ENCODE peak calls at places on chromosomes 3 and 15, in nine cellular contexts. X, U, B, W, Z, L, N, D and M are unnamed samples. For H3K4me1, the result is how much of the 10 kb centered on the place peaks cover.

GRCh38 chr3:99895706-99896441 is 78.2 kb downstream of the CMSS1 start:
- DNase-seq in U (no peak), L (no peak), B (no peak), X (no peak), N (no peak), Z (no peak), W (no peak), D (no peak), M (peak)

GRCh38 chr3:53350652-53351051 is 3.3 kb upstream of the DCP1A start:
- DNase-seq in Z (no peak), N (no peak), B (no peak), X (no peak), W (no peak), U (no peak), D (no peak), L (peak), M (peak)

GRCh38 chr15:89332446-89332845 is 2.2 kb downstream of the POLG start:
- DNase-seq in W (no peak), X (no peak), N (no peak), U (no peak), D (no peak), Z (no peak), B (no peak), L (no peak), M (no peak)

GRCh38 chr3:130300888-130301287 is 44.6 kb upstream of the COL6A5 start:
- DNase-seq in X (no peak), N (no peak), Z (no peak), B (no peak), W (no peak), U (no peak), D (no peak), L (no peak), M (no peak)

GRCh38 chr15:31486906-31487695 is 160.5 kb downstream of the KLF13 start:
- DNase-seq in X (no peak), U (no peak), D (peak), B (no peak), Z (no peak), L (no peak), W (no peak), N (no peak), M (no peak)

GRCh38 chr3:128946411-128946810 is 47.5 kb downstream of the CFAP92 start:
- DNase-seq in L (no peak), W (no peak), B (no peak), D (no peak), U (no peak), Z (no peak), X (no peak), N (no peak), M (no peak)

GRCh38 chr3:56855856-56856538 is 54.2 kb upstream of the ARHGEF3 start:
- DNase-seq in N (no peak), U (no peak), L (peak), D (no peak), Z (no peak), W (peak), B (peak), X (peak), M (no peak)

GRCh38 chr3:172154768-172155649 is 115.6 kb downstream of the FNDC3B start:
- DNase-seq in U (no peak), X (no peak), L (peak), D (no peak), Z (no peak), N (no peak), W (no peak), B (no peak), M (no peak)

GRCh38 chr3:75171632-75172230 is 492.4 kb upstream of the FRG2C start:
- DNase-seq in Z (no peak), N (no peak), B (no peak), X (no peak), L (no peak), W (no peak), D (no peak), U (no peak), M (peak)

GRCh38 chr15:90286678-90287077 is 21.2 kb downstream of the NGRN start:
- DNase-seq in D (no peak), B (no peak), L (no peak), X (no peak), Z (no peak), W (no peak), U (no peak), N (no peak), M (peak)

GRCh38 chr15:37035349-37035748 is 65.0 kb downstream of the MEIS2 start:
- DNase-seq in B (no peak), Z (no peak), N (no peak), X (no peak), W (no peak), D (no peak), L (no peak), U (no peak), M (no peak)

GRCh38 chr15:57553526-57553925 is 38.2 kb upstream of the MYZAP start:
- DNase-seq in B (no peak), X (no peak), Z (no peak), N (no peak), U (no peak), W (no peak), L (no peak), D (no peak), M (no peak)

GRCh38 chr3:184058029-184058428 is 5.2 kb downstream of the HTR3C start:
- DNase-seq in D (no peak), W (no peak), Z (no peak), L (no peak), X (no peak), B (no peak), U (no peak), N (no peak), M (no peak)

GRCh38 chr3:179694731-179695130 is 41.9 kb downstream of the USP13 start:
- DNase-seq in X (no peak), U (no peak), B (no peak), W (no peak), L (no peak), Z (no peak), D (no peak), N (no peak), M (no peak)

GRCh38 chr15:58154769-58155168 is 16.6 kb downstream of the AQP9 start:
- DNase-seq in U (no peak), Z (no peak), X (no peak), L (no peak), N (no peak), D (no peak), B (no peak), W (no peak), M (peak)

GRCh38 chr15:82047493-82048446 is 2.0 kb upstream of the MEX3B start:
- DNase-seq in B (no peak), Z (no peak), D (no peak), X (no peak), L (no peak), U (no peak), N (no peak), W (peak), M (peak)

DNA sequence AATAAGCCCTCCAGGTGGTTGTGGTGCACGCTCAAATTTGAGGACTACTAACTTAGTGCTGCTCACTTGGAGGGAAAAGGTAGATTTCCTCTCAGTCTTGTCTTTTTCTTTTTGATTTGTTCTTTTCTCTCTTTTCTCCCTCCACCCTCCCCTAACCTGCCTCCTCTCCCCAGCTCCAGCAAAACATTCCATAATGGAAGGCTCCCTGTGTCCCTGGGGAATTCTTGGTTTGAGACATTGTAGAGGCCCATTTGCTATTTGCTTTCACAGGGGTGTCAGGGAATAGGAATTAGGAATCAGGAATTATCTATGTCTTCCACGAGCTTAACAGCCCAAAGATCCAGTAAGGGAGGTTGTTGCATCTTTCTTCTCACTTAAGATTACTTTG is 136.8 kb upstream of the UMPS start:
- DNase-seq in N (no peak), U (no peak), W (peak), X (no peak), B (no peak), D (no peak), Z (no peak), L (no peak), M (no peak)
- H3K27ac ChIP-seq in N (no peak), U (peak), W (peak), X (no peak), B (no peak), D (no peak), Z (peak), L (no peak), M (no peak)

GRCh38 chr3:195255176-195255500 is 15.8 kb downstream of the XXYLT1 start:
- DNase-seq in N (peak), U (no peak), X (peak), W (no peak), B (no peak), D (no peak), L (no peak), Z (no peak), M (no peak)

GRCh38 chr3:195255571-195256501 is 15.1 kb downstream of the XXYLT1 start:
- DNase-seq in Z (no peak), U (no peak), X (peak), B (no peak), L (no peak), D (no peak), N (peak), W (no peak), M (no peak)

GRCh38 chr3:195253981-195254432 is 17.0 kb downstream of the XXYLT1 start:
- DNase-seq in B (no peak), X (peak), Z (no peak), W (no peak), D (no peak), U (no peak), L (no peak), N (no peak), M (no peak)

GRCh38 chr3:195256639-195257453 is 14.1 kb downstream of the XXYLT1 start:
- DNase-seq in N (peak), B (no peak), D (no peak), Z (no peak), L (no peak), W (no peak), U (no peak), X (peak), M (no peak)

DNA sequence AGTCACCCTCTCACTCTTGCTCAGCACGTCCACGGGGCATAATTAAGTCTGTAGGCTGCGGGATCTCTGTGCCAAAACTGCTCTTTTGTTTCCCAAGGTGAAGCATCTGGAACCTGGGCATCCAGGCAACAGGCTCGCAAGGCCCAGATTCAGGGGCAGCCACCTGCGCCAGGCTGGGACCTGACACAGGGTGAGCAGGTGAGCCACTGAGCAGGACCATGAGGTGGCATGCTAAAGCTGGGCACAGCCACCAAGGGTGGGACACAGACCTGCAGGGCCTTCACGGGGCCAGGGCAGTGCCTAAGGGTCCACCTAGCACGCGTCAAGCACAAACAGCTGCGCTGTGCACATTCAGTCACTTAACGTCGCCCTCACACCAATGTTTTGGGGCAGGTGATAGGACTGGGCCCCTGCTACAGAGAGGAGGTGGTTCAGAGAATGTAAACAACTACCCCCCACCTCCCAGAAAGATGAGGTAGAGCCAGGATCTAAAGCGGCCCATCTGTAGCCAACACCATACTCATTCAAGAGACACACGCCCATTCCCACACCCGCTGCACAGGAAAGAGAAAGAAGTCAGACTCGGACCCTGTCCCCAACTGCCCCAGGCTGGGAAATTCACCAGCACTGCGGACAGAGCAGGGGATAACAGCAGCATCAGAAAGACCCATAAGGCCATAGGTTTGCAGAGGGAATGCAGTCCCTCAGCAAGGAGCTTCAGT is 16.3 kb downstream of the XXYLT1 start:
- DNase-seq in W (no peak), L (no peak), B (no peak), D (no peak), Z (no peak), X (peak), U (no peak), N (no peak), M (no peak)
- H3K4me1 ChIP-seq in W (under half), L (under half), B (under half), D (under half), Z (half or more), X (under half), U (under half), N (under half), M (under half)

GRCh38 chr3:30258426-30259392 is 347.7 kb upstream of the TGFBR2 start:
- DNase-seq in L (no peak), X (no peak), D (no peak), W (no peak), U (no peak), B (no peak), Z (no peak), N (no peak), M (no peak)
- TF ChIP-seq CTCF in L (no peak), X (no peak), D (no peak), W (no peak), U (no peak), B (no peak), Z (no peak), N (no peak), M (no peak)

GRCh38 chr15:48703544-48703943 is 58.0 kb upstream of the FBN1 start:
- DNase-seq in B (no peak), X (no peak), U (no peak), N (no peak), Z (no peak), L (no peak), W (no peak), D (no peak), M (no peak)
- H3K27ac ChIP-seq in B (no peak), X (no peak), U (no peak), N (no peak), Z (no peak), L (no peak), W (no peak), D (peak), M (no peak)

GRCh38 chr3:20060924-20061323 is 20.7 kb downstream of the KAT2B start:
- DNase-seq in U (no peak), N (no peak), W (no peak), B (no peak), D (no peak), X (no peak), Z (no peak), L (no peak), M (no peak)
- H3K4me1 ChIP-seq in U (half or more), N (half or more), W (under half), B (under half), D (half or more), X (under half), Z (half or more), L (under half), M (under half)

DNA sequence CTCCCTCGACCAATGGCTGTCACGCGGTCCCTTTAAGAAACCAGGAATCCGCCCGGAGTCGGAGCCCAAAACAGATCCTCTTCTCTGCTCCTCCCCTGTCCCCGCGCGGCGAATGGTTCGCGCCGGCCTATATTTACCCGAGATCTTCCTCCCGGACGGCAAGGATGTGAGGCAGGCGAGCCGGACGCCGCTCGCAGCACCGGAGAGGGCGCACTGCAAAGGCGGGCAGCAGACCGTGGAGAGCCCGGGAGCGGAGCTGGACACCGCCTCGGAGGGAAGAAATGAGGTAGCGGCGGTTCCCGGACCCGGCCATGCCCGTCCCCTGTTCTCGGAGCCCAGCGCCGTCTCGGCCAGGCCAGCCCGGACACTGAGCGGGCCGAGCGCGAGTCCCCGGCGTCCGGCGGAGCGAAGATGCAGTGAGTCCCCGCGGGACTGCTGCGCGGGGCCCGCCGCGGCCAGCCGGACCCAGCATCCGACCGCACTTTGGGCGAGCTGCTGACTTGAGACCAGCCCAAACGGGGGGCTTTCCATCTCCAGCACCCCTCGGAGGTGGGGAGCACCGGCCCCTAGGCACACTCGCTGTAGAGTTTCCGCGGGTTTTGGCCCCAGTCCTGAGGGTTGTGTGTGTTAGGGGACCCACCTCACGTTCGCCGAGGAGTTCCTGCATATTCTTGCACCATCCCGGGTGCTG is at the start of gene FAM43A:
- DNase-seq in U (peak), N (peak), X (peak), D (peak), L (peak), B (peak), W (peak), Z (peak), M (peak)
- TF ChIP-seq CTCF in U (peak), N (no peak), X (no peak), D (peak), L (peak), B (peak), W (no peak), Z (peak), M (peak)

GRCh38 chr15:43125095-43125661 is 8.2 kb upstream of the TMEM62 start:
- DNase-seq in Z (no peak), B (no peak), L (no peak), W (no peak), N (no peak), D (no peak), U (no peak), X (no peak), M (no peak)

GRCh38 chr15:43121863-43122262 is 11.5 kb upstream of the TMEM62 start:
- DNase-seq in L (no peak), W (no peak), Z (no peak), N (no peak), U (no peak), D (no peak), B (no peak), X (no peak), M (no peak)

GRCh38 chr15:43127752-43128151 is 5.6 kb upstream of the TMEM62 start:
- DNase-seq in L (no peak), W (no peak), B (no peak), U (no peak), Z (no peak), D (no peak), X (no peak), N (no peak), M (no peak)

DNA sequence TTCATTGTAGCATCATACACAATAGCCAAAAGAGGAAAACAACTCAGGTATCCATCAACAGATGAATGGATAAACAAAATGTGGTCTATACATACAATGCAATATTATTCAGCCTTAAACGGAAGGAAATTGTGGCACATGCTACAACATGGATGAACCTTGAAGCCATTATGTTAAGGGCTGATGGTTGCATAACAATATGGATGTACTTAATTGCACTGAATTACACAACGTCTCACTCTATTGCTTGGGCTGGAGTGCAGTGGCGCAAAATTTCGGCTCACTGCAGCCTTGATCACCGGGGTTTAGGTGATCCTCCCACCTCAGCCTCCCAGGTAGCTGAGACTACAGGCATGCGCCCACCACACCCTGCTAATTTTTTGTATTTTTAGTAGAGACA is 7.0 kb upstream of the TMEM62 start:
- DNase-seq in D (no peak), N (no peak), B (no peak), Z (no peak), U (no peak), W (no peak), L (peak), X (no peak), M (no peak)
- H3K27ac ChIP-seq in D (no peak), N (no peak), B (no peak), Z (no peak), U (no peak), W (no peak), L (peak), X (peak), M (no peak)

GRCh38 chr15:70098461-70099166 is 897 bp upstream of the TLE3 start:
- DNase-seq in W (peak), L (peak), X (peak), U (peak), D (no peak), Z (no peak), N (peak), B (peak), M (no peak)
- H3K4me1 ChIP-seq in W (under half), L (under half), X (under half), U (under half), D (under half), Z (half or more), N (half or more), B (half or more), M (under half)